ENCODE peak calls at places on chromosome 6, in eight cellular contexts. F is choroid plexus epithelial cell, H is tibial artery, L is GM23338, J is thoracic aorta, M is fibroblast of mammary gland, X is cardiac fibroblast, B is astrocyte. O is an unnamed sample.

GRCh38 chr6:26556263-26557070 is 18.3 kb downstream of the HMGN4 start:
- DNase-seq in F (peak), H (no peak), L (peak), J (no peak), M (peak), X (peak), B (peak), O (peak)

GRCh38 chr6:107386340-107386739 is 73.0 kb downstream of the PDSS2 start:
- DNase-seq in F (peak), H (no peak), L (no peak), J (no peak), M (peak), X (peak), B (peak), O (no peak)

GRCh38 chr6:15499591-15499990 is 163.2 kb downstream of the DTNBP1 start:
- DNase-seq in F (no peak), H (no peak), L (no peak), J (no peak), M (no peak), X (no peak), B (no peak), O (no peak)

GRCh38 chr6:34067814-34068213 is 78.1 kb downstream of the GRM4 start:
- DNase-seq in F (peak), H (no peak), L (peak), J (no peak), M (no peak), X (no peak), B (no peak), O (peak)

GRCh38 chr6:27040244-27041042 is 207.1 kb upstream of the PRSS16 start:
- DNase-seq in F (peak), H (no peak), L (no peak), J (no peak), M (no peak), X (peak), B (no peak), O (no peak)

GRCh38 chr6:137416376-137417109 is 77.7 kb downstream of the OLIG3 start:
- DNase-seq in F (peak), H (no peak), L (peak), J (no peak), M (peak), X (peak), B (peak), O (no peak)

GRCh38 chr6:88982720-88983119 is 19.3 kb upstream of the RNGTT start:
- DNase-seq in F (peak), H (peak), L (peak), J (peak), M (peak), X (peak), B (peak), O (peak)

GRCh38 chr6:107845777-107846176 is 21.7 kb upstream of the SCML4 start:
- DNase-seq in F (no peak), H (no peak), L (no peak), J (no peak), M (no peak), X (no peak), B (no peak), O (no peak)

GRCh38 chr6:152651986-152652385 is 14.8 kb upstream of the SYNE1 start:
- DNase-seq in F (no peak), H (no peak), L (no peak), J (no peak), M (peak), X (peak), B (no peak), O (peak)

GRCh38 chr6:154447929-154448328 is 62.6 kb downstream of the CNKSR3 start:
- DNase-seq in F (peak), H (no peak), L (no peak), J (no peak), M (peak), X (peak), B (peak), O (no peak)

GRCh38 chr6:154446984-154447383 is 63.5 kb downstream of the CNKSR3 start:
- DNase-seq in F (no peak), H (no peak), L (no peak), J (no peak), M (no peak), X (no peak), B (no peak), O (no peak)

GRCh38 chr6:154450498-154450897 is 60.0 kb downstream of the CNKSR3 start:
- DNase-seq in F (no peak), H (no peak), L (no peak), J (no peak), M (no peak), X (no peak), B (no peak), O (no peak)

GRCh38 chr6:154445417-154445816 is 65.1 kb downstream of the CNKSR3 start:
- DNase-seq in F (no peak), H (no peak), L (no peak), J (no peak), M (no peak), X (no peak), B (no peak), O (no peak)

DNA sequence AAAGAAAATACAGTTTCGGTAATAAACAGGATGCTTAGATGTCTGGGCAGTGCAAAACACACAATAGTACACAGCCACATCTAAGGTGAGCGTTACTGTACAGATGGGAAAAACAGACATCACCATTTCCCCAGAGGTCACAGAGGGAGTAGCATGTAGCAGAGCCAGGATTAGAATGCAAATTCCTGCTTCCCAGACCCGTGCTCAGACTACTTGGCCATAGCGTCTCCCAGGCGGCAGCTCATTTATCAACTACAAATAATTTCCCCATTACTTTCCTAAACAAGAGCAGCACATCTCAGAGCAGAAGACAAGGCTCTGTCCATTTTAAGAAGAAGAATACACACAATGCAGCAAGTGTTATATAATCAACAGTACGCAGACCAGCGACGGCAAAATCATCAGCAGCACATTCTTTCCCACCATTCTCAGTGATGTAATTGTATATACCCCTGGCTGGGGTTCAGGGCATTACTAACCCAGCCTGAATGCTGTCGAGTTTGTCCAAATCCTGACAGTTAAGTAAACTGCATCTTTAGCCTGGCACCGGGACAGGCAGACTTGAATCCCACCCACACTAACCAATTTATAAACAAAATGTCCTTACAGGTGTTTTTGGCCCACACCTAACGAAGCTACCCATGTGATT is 61.9 kb downstream of the CNKSR3 start:
- DNase-seq in F (peak), H (no peak), L (peak), J (peak), M (peak), X (peak), B (peak), O (peak)
- TF ChIP-seq CTCF in F (peak), H (peak), L (no peak), J (peak), M (peak), X (peak), B (peak), O (peak)

GRCh38 chr6:20955751-20956150 is 421.5 kb downstream of the CDKAL1 start:
- DNase-seq in F (no peak), H (no peak), L (peak), J (no peak), M (no peak), X (no peak), B (no peak), O (no peak)

GRCh38 chr6:20965276-20965675 is 431.0 kb downstream of the CDKAL1 start:
- DNase-seq in F (no peak), H (no peak), L (no peak), J (no peak), M (no peak), X (no peak), B (no peak), O (no peak)

GRCh38 chr6:20965915-20966314 is 431.7 kb downstream of the CDKAL1 start:
- DNase-seq in F (no peak), H (no peak), L (no peak), J (no peak), M (no peak), X (no peak), B (no peak), O (no peak)

GRCh38 chr6:20954325-20954724 is 420.1 kb downstream of the CDKAL1 start:
- DNase-seq in F (no peak), H (no peak), L (no peak), J (no peak), M (no peak), X (no peak), B (no peak), O (no peak)

DNA sequence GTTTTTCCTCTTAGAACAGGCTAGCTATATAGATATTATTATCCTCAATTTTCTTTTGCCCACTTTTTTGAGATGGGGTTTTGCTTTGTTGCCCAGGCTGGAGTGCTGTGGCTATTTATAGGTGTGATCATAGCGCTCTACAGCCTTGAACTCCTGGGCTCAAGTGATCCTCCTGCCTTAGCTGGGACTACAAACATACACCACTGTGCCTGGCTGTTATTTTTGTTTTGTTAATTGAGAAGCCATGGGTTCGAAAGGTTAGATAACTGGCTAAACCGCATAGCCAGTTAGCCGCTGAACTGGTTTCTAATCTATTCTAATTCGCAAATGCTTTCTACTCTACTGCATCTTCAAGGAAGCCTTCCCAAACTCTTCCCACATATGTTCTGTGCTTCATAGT is 425.8 kb downstream of the CDKAL1 start:
- DNase-seq in F (no peak), H (no peak), L (peak), J (no peak), M (no peak), X (no peak), B (no peak), O (no peak)
- H3K4me3 ChIP-seq in F (no peak), H (no peak), L (no peak), J (no peak), M (no peak), X (no peak), B (no peak), O (no peak)

GRCh38 chr6:142822383-142822782 is 122.6 kb downstream of the HIVEP2 start:
- DNase-seq in F (no peak), H (no peak), L (no peak), J (no peak), M (no peak), X (no peak), B (no peak), O (no peak)

GRCh38 chr6:142823579-142823902 is 121.4 kb downstream of the HIVEP2 start:
- DNase-seq in F (no peak), H (no peak), L (no peak), J (no peak), M (no peak), X (no peak), B (no peak), O (no peak)

GRCh38 chr6:142824491-142824890 is 120.5 kb downstream of the HIVEP2 start:
- DNase-seq in F (no peak), H (no peak), L (no peak), J (no peak), M (no peak), X (no peak), B (no peak), O (no peak)

GRCh38 chr6:142821860-142822259 is 123.1 kb downstream of the HIVEP2 start:
- DNase-seq in F (no peak), H (no peak), L (no peak), J (no peak), M (peak), X (no peak), B (no peak), O (no peak)

DNA sequence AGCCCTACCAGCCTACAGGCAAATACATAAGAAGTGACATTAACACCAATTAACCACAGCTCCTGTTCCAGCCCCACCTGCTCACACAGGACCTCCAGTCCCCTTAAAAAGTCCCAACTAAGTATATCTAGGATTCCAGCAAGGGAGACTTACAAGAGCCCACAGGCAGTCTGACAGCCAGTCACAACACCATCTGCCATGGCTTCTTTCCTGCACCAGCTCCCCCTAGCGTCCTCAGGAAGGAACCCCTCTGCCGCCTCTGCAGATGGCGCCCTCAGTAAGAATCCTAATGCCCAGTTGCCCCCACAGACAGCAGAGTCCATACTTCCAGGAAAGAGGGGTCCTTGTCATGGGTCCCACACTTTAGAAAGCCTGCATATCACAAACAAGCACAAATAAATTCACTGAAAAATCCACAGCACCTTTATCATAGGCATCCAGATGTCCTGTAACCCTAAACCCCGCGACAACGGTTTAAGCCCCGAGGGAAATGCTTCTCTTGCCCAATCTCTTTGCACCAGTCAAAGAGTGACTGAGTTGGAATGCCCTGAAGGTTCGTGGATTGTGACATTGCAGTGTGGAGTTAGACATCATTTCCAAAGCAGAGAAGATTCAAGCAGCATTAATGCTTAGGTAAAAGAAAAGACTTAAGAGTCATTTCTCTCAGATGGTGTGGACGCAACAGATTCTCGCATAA is 121.9 kb downstream of the HIVEP2 start:
- DNase-seq in F (no peak), H (no peak), L (peak), J (no peak), M (no peak), X (no peak), B (no peak), O (no peak)
- TF ChIP-seq CTCF in F (peak), H (no peak), L (peak), J (no peak), M (peak), X (peak), B (no peak), O (peak)

DNA sequence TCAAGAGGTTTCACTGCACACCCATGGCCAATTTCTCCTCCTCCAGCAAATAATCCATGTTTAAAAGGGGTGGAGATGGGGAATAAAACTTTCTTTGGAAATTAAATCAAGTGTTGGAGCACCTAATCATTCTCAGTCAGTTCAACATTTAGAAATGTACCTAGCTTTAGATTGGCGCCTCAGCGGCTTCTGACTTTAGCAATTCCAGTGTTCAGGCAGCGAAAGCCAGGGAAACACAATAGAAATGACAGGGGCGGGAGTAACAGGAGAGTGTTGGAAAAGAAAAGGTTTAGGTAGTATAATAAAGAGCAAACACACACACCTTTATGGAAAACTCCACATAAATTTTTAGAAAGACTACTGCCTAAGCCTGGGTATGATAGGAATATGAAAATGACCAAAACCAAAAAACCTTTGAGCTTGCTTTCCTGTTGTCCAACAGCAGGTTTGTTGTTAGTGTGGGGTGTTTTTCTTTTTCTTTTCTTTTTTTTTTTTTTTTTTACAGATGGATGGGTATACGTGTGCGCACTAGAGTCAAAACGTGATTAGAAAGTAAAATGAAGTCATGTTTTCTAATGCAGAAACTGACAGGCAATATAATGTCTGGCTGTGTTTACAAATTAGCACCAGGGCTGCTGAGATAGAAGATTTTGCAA is 7.7 kb downstream of the TFAP2A start:
- DNase-seq in F (no peak), H (no peak), L (peak), J (no peak), M (no peak), X (no peak), B (no peak), O (peak)
- H3K4me3 ChIP-seq in F (no peak), H (no peak), L (peak), J (no peak), M (no peak), X (no peak), B (no peak), O (peak)

O was measured in epithelial cell of esophagus.